ENCODE peak calls at places on chromosome 6, in four cellular contexts. One of them, this sample, is unnamed.

GRCh38 chr6:1143655-1144054 is 168.2 kb upstream of the FOXQ1 start:
- DNase-seq in coronary artery: no peak
- DNase-seq in A549: no peak
- DNase-seq in H1: no peak
- DNase-seq in this sample: no peak

GRCh38 chr6:161486326-161486725 is 212.5 kb upstream of the AGPAT4 start:
- DNase-seq in A549: peak; percentile 39
- DNase-seq in H1: no peak
- DNase-seq in coronary artery: no peak
- DNase-seq in this sample: no peak

GRCh38 chr6:51960419-51960818 is 127.0 kb downstream of the PKHD1 start:
- DNase-seq in A549: no peak
- DNase-seq in H1: no peak
- DNase-seq in coronary artery: no peak
- DNase-seq in this sample: no peak

GRCh38 chr6:138847884-138848283 is 52.0 kb downstream of the ECT2L start:
- DNase-seq in A549: no peak
- DNase-seq in coronary artery: no peak
- DNase-seq in H1: no peak
- DNase-seq in this sample: no peak

GRCh38 chr6:13765570-13765969 is 48.8 kb downstream of the MCUR1 start:
- DNase-seq in coronary artery: no peak
- DNase-seq in A549: no peak
- DNase-seq in H1: no peak
- DNase-seq in this sample: peak; percentile 41

GRCh38 chr6:65006788-65007187 is 700.2 kb downstream of the EYS start:
- DNase-seq in A549: no peak
- DNase-seq in H1: no peak
- DNase-seq in coronary artery: no peak
- DNase-seq in this sample: no peak

GRCh38 chr6:116370717-116371383 is at the start of gene DSE:
- DNase-seq in A549: peak; percentile 44
- DNase-seq in coronary artery: peak; percentile 87
- DNase-seq in H1: peak; percentile 90
- DNase-seq in this sample: peak; percentile 52

GRCh38 chr6:3882865-3883264 is 33.7 kb downstream of the FAM50B start:
- DNase-seq in coronary artery: no peak
- DNase-seq in H1: no peak
- DNase-seq in A549: no peak
- DNase-seq in this sample: no peak

GRCh38 chr6:127999032-127999431 is 98.2 kb upstream of the THEMIS start:
- DNase-seq in A549: no peak
- DNase-seq in H1: no peak
- DNase-seq in coronary artery: no peak
- DNase-seq in this sample: no peak

GRCh38 chr6:155694429-155694795 is 238.8 kb upstream of the NOX3 start:
- DNase-seq in H1: no peak
- DNase-seq in coronary artery: no peak
- DNase-seq in A549: no peak
- DNase-seq in this sample: no peak

GRCh38 chr6:11645016-11645415 is 107.5 kb downstream of the TMEM170B start:
- DNase-seq in H1: no peak
- DNase-seq in A549: no peak
- DNase-seq in coronary artery: no peak
- DNase-seq in this sample: no peak

GRCh38 chr6:70738028-70738427 is 70.3 kb downstream of the SMAP1 start:
- DNase-seq in A549: no peak
- DNase-seq in coronary artery: no peak
- DNase-seq in H1: no peak
- DNase-seq in this sample: no peak

GRCh38 chr6:140124498-140124897 is 750.0 kb upstream of the CITED2 start:
- DNase-seq in A549: no peak
- DNase-seq in H1: no peak
- DNase-seq in coronary artery: no peak
- DNase-seq in this sample: no peak

GRCh38 chr6:134447423-134447822 is 129.5 kb upstream of the SGK1 start:
- DNase-seq in H1: no peak
- DNase-seq in coronary artery: no peak
- DNase-seq in A549: no peak
- DNase-seq in this sample: no peak

GRCh38 chr6:166950443-166950821 is 5.9 kb downstream of the RNASET2 start:
- DNase-seq in A549: no peak
- DNase-seq in H1: no peak
- DNase-seq in coronary artery: no peak
- DNase-seq in this sample: no peak

DNA sequence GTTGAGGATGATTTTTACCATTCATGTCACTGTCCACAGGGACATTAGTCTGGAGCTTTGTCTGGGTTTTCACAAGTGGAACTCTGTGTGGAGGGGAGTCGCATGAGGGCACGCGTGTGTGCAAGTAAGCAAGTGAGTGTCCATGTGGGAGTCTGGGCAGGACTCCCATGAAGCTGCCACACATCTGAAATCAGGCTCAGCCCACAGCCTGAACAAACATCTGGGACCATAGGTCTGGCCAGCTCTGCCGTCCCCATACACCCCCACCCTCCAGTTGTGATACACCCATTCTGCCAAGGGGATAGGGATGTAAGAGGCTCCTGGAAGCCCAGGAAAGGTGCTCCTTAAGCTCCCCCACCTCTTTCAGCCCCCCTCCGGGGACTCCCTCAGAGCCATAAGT is 17.1 kb upstream of the FOXP4 start:
- DNase-seq in A549: no peak
- DNase-seq in H1: no peak
- DNase-seq in coronary artery: no peak
- DNase-seq in this sample: no peak
- H3K4me3 ChIP-seq in A549: no peak overlapping the region
- H3K4me3 ChIP-seq in H1: no peak overlapping the region
- H3K4me3 ChIP-seq in coronary artery: no peak overlapping the region
- H3K4me3 ChIP-seq in this sample: no peak overlapping the region

DNA sequence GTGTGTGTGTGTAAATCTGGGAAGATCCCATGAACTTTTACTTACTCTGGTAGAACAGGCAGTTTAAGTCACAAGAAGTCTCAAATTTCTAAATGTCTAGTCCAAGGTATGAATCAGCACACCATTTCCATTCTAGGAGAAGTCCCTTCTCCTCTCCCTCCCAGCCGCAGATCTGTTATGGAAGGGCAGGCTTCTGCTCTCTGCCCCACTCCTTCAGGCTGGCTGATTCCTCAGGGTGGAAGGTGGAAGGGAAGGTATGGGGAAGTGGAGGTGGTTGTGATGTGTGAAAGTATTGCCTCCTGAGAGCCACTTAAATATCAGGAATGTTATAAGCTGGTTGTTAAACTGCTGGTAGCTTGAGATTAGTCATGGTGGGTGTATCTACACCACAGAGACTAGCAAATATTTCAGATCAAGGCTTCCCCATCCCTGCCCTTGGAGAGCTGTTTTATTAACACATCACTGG is 44.5 kb upstream of the LAMA4 start:
- DNase-seq in H1: no peak
- DNase-seq in A549: peak; percentile 15
- DNase-seq in coronary artery: no peak
- DNase-seq in this sample: no peak
- H3K27ac ChIP-seq in H1: no peak overlapping the region
- H3K27ac ChIP-seq in A549: peak overlapping the region; percentile 76
- H3K27ac ChIP-seq in coronary artery: no peak overlapping the region
- H3K27ac ChIP-seq in this sample: no peak overlapping the region

DNA sequence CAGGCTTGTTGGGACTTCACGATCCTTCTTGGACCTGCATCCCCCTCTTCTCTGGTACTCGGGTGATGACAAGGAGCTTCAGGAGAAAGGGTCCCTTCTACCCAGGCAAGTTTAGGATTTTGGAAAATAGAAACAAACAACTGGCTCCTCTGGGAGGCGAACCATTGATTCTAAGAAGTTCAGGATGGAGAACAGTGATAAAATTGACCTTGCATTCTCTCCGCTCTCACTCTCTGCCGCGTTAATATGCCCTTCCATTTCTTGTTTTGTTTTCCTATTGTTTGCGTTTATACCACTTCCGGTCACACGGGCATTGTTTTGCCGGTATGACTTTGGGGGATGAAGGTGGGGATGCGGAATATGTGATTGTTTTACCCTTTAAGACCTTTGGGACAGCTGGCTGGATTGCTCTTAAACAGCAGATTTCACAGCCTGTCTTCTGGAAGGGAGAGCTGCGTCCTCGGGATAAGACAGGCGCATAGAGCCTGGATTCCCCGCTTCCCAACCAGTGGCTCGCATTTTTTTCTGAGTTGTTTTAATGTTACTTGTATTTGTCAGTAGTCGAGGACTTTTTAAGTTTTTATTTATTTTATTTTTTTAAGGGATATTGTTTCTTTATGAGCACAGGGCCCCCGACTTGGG is 144.3 kb upstream of the ZNF184 start:
- DNase-seq in coronary artery: no peak
- DNase-seq in H1: no peak
- DNase-seq in A549: no peak
- DNase-seq in this sample: no peak
- H3K4me3 ChIP-seq in coronary artery: peak overlapping the region; percentile 50
- H3K4me3 ChIP-seq in H1: peak overlapping the region; percentile 88
- H3K4me3 ChIP-seq in A549: peak overlapping the region; percentile 56
- H3K4me3 ChIP-seq in this sample: peak overlapping the region; percentile 22

GRCh38 chr6:168648730-168649129 is 207.7 kb downstream of the SMOC2 start:
- DNase-seq in A549: no peak
- DNase-seq in H1: no peak
- DNase-seq in coronary artery: no peak
- DNase-seq in this sample: no peak
- H3K27ac ChIP-seq in A549: no peak overlapping the region
- H3K27ac ChIP-seq in H1: no peak overlapping the region
- H3K27ac ChIP-seq in coronary artery: no peak overlapping the region
- H3K27ac ChIP-seq in this sample: no peak overlapping the region

GRCh38 chr6:157850030-157850429 is 27.0 kb downstream of the SNX9 start:
- DNase-seq in A549: no peak
- DNase-seq in H1: no peak
- DNase-seq in coronary artery: no peak
- DNase-seq in this sample: no peak

GRCh38 chr6:157855325-157855724 is 32.3 kb downstream of the SNX9 start:
- DNase-seq in A549: no peak
- DNase-seq in H1: no peak
- DNase-seq in coronary artery: no peak
- DNase-seq in this sample: no peak

GRCh38 chr6:157853902-157854481 is 30.9 kb downstream of the SNX9 start:
- DNase-seq in H1: no peak
- DNase-seq in A549: no peak
- DNase-seq in coronary artery: no peak
- DNase-seq in this sample: no peak

GRCh38 chr6:157849288-157850017 is 26.4 kb downstream of the SNX9 start:
- DNase-seq in A549: no peak
- DNase-seq in H1: no peak
- DNase-seq in coronary artery: no peak
- DNase-seq in this sample: no peak

GRCh38 chr6:157853018-157853805 is 30.2 kb downstream of the SNX9 start:
- DNase-seq in A549: no peak
- DNase-seq in H1: no peak
- DNase-seq in coronary artery: no peak
- DNase-seq in this sample: no peak
- H3K4me3 ChIP-seq in A549: no peak overlapping the region
- H3K4me3 ChIP-seq in H1: no peak overlapping the region
- H3K4me3 ChIP-seq in coronary artery: no peak overlapping the region
- H3K4me3 ChIP-seq in this sample: no peak overlapping the region

GRCh38 chr6:41698350-41698781 is 37.0 kb downstream of the TFEB start:
- DNase-seq in coronary artery: no peak
- DNase-seq in H1: no peak
- DNase-seq in A549: no peak
- DNase-seq in this sample: no peak

GRCh38 chr6:41696788-41697187 is 38.6 kb downstream of the TFEB start:
- DNase-seq in coronary artery: no peak
- DNase-seq in H1: no peak
- DNase-seq in A549: no peak
- DNase-seq in this sample: no peak

GRCh38 chr6:41695825-41696224 is 39.6 kb downstream of the TFEB start:
- DNase-seq in coronary artery: no peak
- DNase-seq in H1: no peak
- DNase-seq in A549: no peak
- DNase-seq in this sample: no peak

GRCh38 chr6:41699063-41699462 is 36.3 kb downstream of the TFEB start:
- DNase-seq in H1: no peak
- DNase-seq in coronary artery: no peak
- DNase-seq in A549: no peak
- DNase-seq in this sample: no peak

GRCh38 chr6:41697902-41698349 is 37.5 kb downstream of the TFEB start:
- DNase-seq in A549: no peak
- DNase-seq in H1: no peak
- DNase-seq in coronary artery: no peak
- DNase-seq in this sample: no peak
- H3K27ac ChIP-seq in A549: no peak overlapping the region
- H3K27ac ChIP-seq in H1: no peak overlapping the region
- H3K27ac ChIP-seq in coronary artery: no peak overlapping the region
- H3K27ac ChIP-seq in this sample: no peak overlapping the region

GRCh38 chr6:81995548-81996289 is 243.2 kb upstream of the TENT5A start:
- DNase-seq in A549: no peak
- DNase-seq in coronary artery: no peak
- DNase-seq in H1: no peak
- DNase-seq in this sample: no peak

GRCh38 chr6:81997091-81997926 is 244.8 kb upstream of the TENT5A start:
- DNase-seq in coronary artery: no peak
- DNase-seq in H1: no peak
- DNase-seq in A549: no peak
- DNase-seq in this sample: no peak

GRCh38 chr6:81999270-81999669 is 246.8 kb upstream of the TENT5A start:
- DNase-seq in coronary artery: no peak
- DNase-seq in A549: no peak
- DNase-seq in H1: no peak
- DNase-seq in this sample: peak; percentile 10

GRCh38 chr6:81998432-81998831 is 246.0 kb upstream of the TENT5A start:
- DNase-seq in H1: no peak
- DNase-seq in A549: no peak
- DNase-seq in coronary artery: no peak
- DNase-seq in this sample: no peak

GRCh38 chr6:81996414-81996813 is 243.9 kb upstream of the TENT5A start:
- DNase-seq in coronary artery: no peak
- DNase-seq in A549: no peak
- DNase-seq in H1: no peak
- DNase-seq in this sample: no peak
- H3K4me3 ChIP-seq in coronary artery: no peak overlapping the region
- H3K4me3 ChIP-seq in A549: no peak overlapping the region
- H3K4me3 ChIP-seq in H1: no peak overlapping the region
- H3K4me3 ChIP-seq in this sample: no peak overlapping the region

GRCh38 chr6:53327017-53327395 is 21.7 kb downstream of the ELOVL5 start:
- DNase-seq in coronary artery: no peak
- DNase-seq in H1: no peak
- DNase-seq in A549: no peak
- DNase-seq in this sample: no peak

GRCh38 chr6:53326372-53327016 is 22.3 kb downstream of the ELOVL5 start:
- DNase-seq in coronary artery: no peak
- DNase-seq in H1: no peak
- DNase-seq in A549: peak; percentile 52
- DNase-seq in this sample: no peak

GRCh38 chr6:53328375-53328774 is 20.4 kb downstream of the ELOVL5 start:
- DNase-seq in H1: no peak
- DNase-seq in coronary artery: no peak
- DNase-seq in A549: no peak
- DNase-seq in this sample: no peak

GRCh38 chr6:53322188-53323029 is 26.3 kb downstream of the ELOVL5 start:
- DNase-seq in coronary artery: no peak
- DNase-seq in A549: no peak
- DNase-seq in H1: no peak
- DNase-seq in this sample: no peak

GRCh38 chr6:53325785-53326184 is 23.0 kb downstream of the ELOVL5 start:
- DNase-seq in coronary artery: no peak
- DNase-seq in H1: no peak
- DNase-seq in A549: no peak
- DNase-seq in this sample: no peak
- H3K27ac ChIP-seq in coronary artery: no peak overlapping the region
- H3K27ac ChIP-seq in H1: no peak overlapping the region
- H3K27ac ChIP-seq in A549: peak overlapping the region; percentile 82
- H3K27ac ChIP-seq in this sample: no peak overlapping the region

This sample was measured in WERI-Rb-1.